ENCODE peak calls at places on chromosome 9, in ten cellular contexts. B is pancreas, R is NCI-H82, P is GM19239, U is H4, N is NCI-H2029, O is foreskin fibroblast, V is NCI-H1105 treated with DMSO at 0.1 percent for 48 hours, Q is HT-29, Z is H54. D is an unnamed sample.
A peak's percentile ranks its signal among the peaks of the same experiment; 100 is the strongest.

GRCh38 chr9:130060296-130060695 is 6.6 kb downstream of the GPR107 start:
- DNase-seq in V (no peak), U (no peak), N (no peak), R (no peak), Q (no peak), O (no peak), B (no peak), P (no peak), Z (no peak), D (no peak)

GRCh38 chr9:2854617-2855016 is 10.7 kb upstream of the PUM3 start:
- DNase-seq in V (no peak), O (no peak), P (no peak), Z (no peak), R (no peak), U (no peak), Q (no peak), B (no peak), N (no peak), D (no peak)

GRCh38 chr9:109918359-109919163 is 138.6 kb downstream of the PALM2AKAP2 start:
- DNase-seq in B (no peak), Z (no peak), V (peak; percentile 87), R (no peak), N (peak; percentile 83), P (no peak), Q (no peak), O (peak; percentile 75), U (no peak), D (no peak)

GRCh38 chr9:16192403-16193017 is 639.7 kb downstream of the CCDC171 start:
- DNase-seq in O (peak; percentile 58), N (no peak), U (no peak), B (no peak), Z (no peak), Q (no peak), R (no peak), V (no peak), P (no peak), D (no peak)

GRCh38 chr9:37618817-37619216 is 26.4 kb upstream of the TOMM5 start:
- DNase-seq in B (no peak), V (no peak), Q (no peak), P (no peak), O (peak; percentile 9), R (no peak), Z (peak; percentile 18), U (no peak), N (no peak), D (no peak)

GRCh38 chr9:105911104-105911911 is 217.0 kb downstream of the TMEM38B start:
- DNase-seq in R (no peak), N (no peak), P (no peak), Z (peak; percentile 33), O (peak; percentile 2), Q (no peak), B (no peak), V (no peak), U (no peak), D (no peak)

GRCh38 chr9:105216440-105217178 is 27.8 kb upstream of the SLC44A1 start:
- DNase-seq in Q (no peak), O (peak; percentile 39), U (peak; percentile 19), B (peak; percentile 19), P (no peak), R (no peak), N (no peak), Z (no peak), V (peak; percentile 64), D (no peak)

GRCh38 chr9:136048560-136049411 is 46.3 kb downstream of the NACC2 start:
- DNase-seq in U (no peak), Q (no peak), R (no peak), Z (no peak), O (no peak), P (no peak), N (no peak), B (peak; percentile 29), V (no peak), D (no peak)

GRCh38 chr9:120032639-120033038 is 547.3 kb downstream of the CDK5RAP2 start:
- DNase-seq in U (no peak), V (no peak), Q (no peak), P (no peak), R (no peak), O (no peak), Z (peak; percentile 24), B (no peak), N (no peak), D (no peak)

GRCh38 chr9:124894741-124895170 is 32.8 kb downstream of the ARPC5L start:
- DNase-seq in V (peak; percentile 18), P (no peak), Z (no peak), Q (peak; percentile 47), U (peak; percentile 31), R (peak; percentile 60), B (no peak), O (peak; percentile 72), N (peak; percentile 4), D (no peak)

GRCh38 chr9:21817176-21817575 is 14.7 kb downstream of the MTAP start:
- DNase-seq in B (no peak), U (no peak), O (peak; percentile 89), Q (no peak), P (no peak), R (no peak), V (no peak), Z (no peak), N (no peak), D (no peak)

GRCh38 chr9:109297899-109298298 is 23.0 kb downstream of the EPB41L4B start:
- DNase-seq in V (no peak), N (no peak), R (no peak), P (no peak), Q (no peak), U (peak; percentile 89), O (peak; percentile 28), Z (peak; percentile 75), B (no peak), D (no peak)

GRCh38 chr9:120892748-120893584 is 16.0 kb upstream of the PHF19 start:
- DNase-seq in B (no peak), U (peak; percentile 63), P (peak; percentile 81), R (peak; percentile 17), V (no peak), O (peak; percentile 88), N (peak; percentile 82), Z (peak; percentile 100), Q (peak; percentile 59), D (no peak)

GRCh38 chr9:38339087-38339486 is 53.4 kb upstream of the ALDH1B1 start:
- DNase-seq in P (peak; percentile 28), V (no peak), Q (no peak), Z (peak; percentile 24), R (no peak), O (peak; percentile 80), N (no peak), B (peak; percentile 73), U (peak; percentile 83), D (no peak)

GRCh38 chr9:88691811-88692210 is 156.8 kb downstream of the NXNL2 start:
- DNase-seq in B (no peak), U (no peak), P (no peak), R (no peak), Z (no peak), V (no peak), O (peak; percentile 74), N (no peak), Q (no peak), D (no peak)

GRCh38 chr9:137829260-137829996 is 48.2 kb upstream of the CACNA1B start:
- DNase-seq in R (no peak), Q (no peak), U (no peak), B (no peak), P (no peak), V (no peak), N (no peak), Z (no peak), O (no peak), D (no peak)

GRCh38 chr9:123421211-123421585 is 65.2 kb downstream of the CRB2 start:
- DNase-seq in Q (no peak), V (no peak), N (no peak), U (no peak), O (no peak), Z (no peak), B (no peak), R (no peak), P (no peak), D (peak; percentile 20)

GRCh38 chr9:115548826-115549225 is 430.9 kb upstream of the TNC start:
- DNase-seq in P (no peak), Z (no peak), N (no peak), U (peak; percentile 54), R (no peak), O (peak; percentile 36), Q (no peak), B (no peak), V (no peak), D (no peak)

GRCh38 chr9:81814404-81814793 is 113.8 kb upstream of the SPATA31D4 start:
- DNase-seq in U (no peak), B (no peak), Z (no peak), O (no peak), P (no peak), V (no peak), N (no peak), Q (no peak), R (no peak), D (no peak)

GRCh38 chr9:131732061-131732526 is 7.8 kb downstream of the RAPGEF1 start:
- DNase-seq in Q (no peak), O (peak; percentile 93), V (peak; percentile 61), N (peak; percentile 94), R (no peak), U (peak; percentile 83), Z (no peak), B (no peak), P (no peak), D (no peak)